ENCODE peak calls at places on chromosomes 16 and 17, in ten cellular contexts. One of them, this sample, is unnamed.

GRCh38 chr16:75138636-75139035 is 9.7 kb upstream of the ZFP1 start:
- DNase-seq in midbrain: no peak
- DNase-seq in type B pancreatic cell: no peak
- DNase-seq in GM03348: no peak
- DNase-seq in activated effector memory CD4-positive, alpha-beta T cell treated with Interleukin-2 at 50 U/mL for 16 hours: no peak
- DNase-seq in NCI-H510A: no peak
- DNase-seq in OCI-M1: no peak
- DNase-seq in stimulated activated CD8-positive, alpha-beta memory T cell treated with anti-CD3 and anti-CD28 coated beads, Interleukin-2, amount 100 ng/mL, for 48 hours: no peak
- DNase-seq in gastrocnemius medialis: no peak
- DNase-seq in MG63: no peak
- DNase-seq in this sample: no peak

GRCh38 chr17:64306850-64307463 is 43.9 kb upstream of the TEX2 start:
- DNase-seq in stimulated activated CD8-positive, alpha-beta memory T cell treated with anti-CD3 and anti-CD28 coated beads, Interleukin-2, amount 100 ng/mL, for 48 hours: peak
- DNase-seq in gastrocnemius medialis: no peak
- DNase-seq in midbrain: peak
- DNase-seq in NCI-H510A: peak
- DNase-seq in GM03348: peak
- DNase-seq in OCI-M1: peak
- DNase-seq in MG63: peak
- DNase-seq in activated effector memory CD4-positive, alpha-beta T cell treated with Interleukin-2 at 50 U/mL for 16 hours: peak
- DNase-seq in type B pancreatic cell: no peak
- DNase-seq in this sample: no peak

GRCh38 chr17:550041-550398 is 164.6 kb downstream of the VPS53 start:
- DNase-seq in GM03348: peak
- DNase-seq in stimulated activated CD8-positive, alpha-beta memory T cell treated with anti-CD3 and anti-CD28 coated beads, Interleukin-2, amount 100 ng/mL, for 48 hours: no peak
- DNase-seq in type B pancreatic cell: no peak
- DNase-seq in MG63: no peak
- DNase-seq in OCI-M1: no peak
- DNase-seq in NCI-H510A: no peak
- DNase-seq in midbrain: no peak
- DNase-seq in activated effector memory CD4-positive, alpha-beta T cell treated with Interleukin-2 at 50 U/mL for 16 hours: no peak
- DNase-seq in gastrocnemius medialis: no peak
- DNase-seq in this sample: no peak

GRCh38 chr17:60160829-60161501 is 11.2 kb downstream of the CA4 start:
- DNase-seq in midbrain: no peak
- DNase-seq in MG63: no peak
- DNase-seq in stimulated activated CD8-positive, alpha-beta memory T cell treated with anti-CD3 and anti-CD28 coated beads, Interleukin-2, amount 100 ng/mL, for 48 hours: no peak
- DNase-seq in activated effector memory CD4-positive, alpha-beta T cell treated with Interleukin-2 at 50 U/mL for 16 hours: no peak
- DNase-seq in GM03348: no peak
- DNase-seq in gastrocnemius medialis: no peak
- DNase-seq in NCI-H510A: no peak
- DNase-seq in type B pancreatic cell: no peak
- DNase-seq in OCI-M1: no peak
- DNase-seq in this sample: no peak

GRCh38 chr17:50234581-50234980 is 33.1 kb upstream of the COL1A1 start:
- DNase-seq in GM03348: no peak
- DNase-seq in activated effector memory CD4-positive, alpha-beta T cell treated with Interleukin-2 at 50 U/mL for 16 hours: no peak
- DNase-seq in type B pancreatic cell: no peak
- DNase-seq in stimulated activated CD8-positive, alpha-beta memory T cell treated with anti-CD3 and anti-CD28 coated beads, Interleukin-2, amount 100 ng/mL, for 48 hours: no peak
- DNase-seq in gastrocnemius medialis: no peak
- DNase-seq in midbrain: no peak
- DNase-seq in OCI-M1: no peak
- DNase-seq in NCI-H510A: no peak
- DNase-seq in MG63: peak
- DNase-seq in this sample: no peak

GRCh38 chr16:4694664-4695451 is 1.5 kb downstream of the NUDT16L1 start:
- DNase-seq in gastrocnemius medialis: no peak
- DNase-seq in MG63: no peak
- DNase-seq in type B pancreatic cell: no peak
- DNase-seq in midbrain: peak
- DNase-seq in NCI-H510A: no peak
- DNase-seq in stimulated activated CD8-positive, alpha-beta memory T cell treated with anti-CD3 and anti-CD28 coated beads, Interleukin-2, amount 100 ng/mL, for 48 hours: no peak
- DNase-seq in OCI-M1: peak
- DNase-seq in GM03348: peak
- DNase-seq in activated effector memory CD4-positive, alpha-beta T cell treated with Interleukin-2 at 50 U/mL for 16 hours: no peak
- DNase-seq in this sample: no peak

GRCh38 chr17:19346351-19347255 is 15.9 kb downstream of the B9D1 start:
- DNase-seq in GM03348: peak
- DNase-seq in gastrocnemius medialis: peak
- DNase-seq in midbrain: no peak
- DNase-seq in stimulated activated CD8-positive, alpha-beta memory T cell treated with anti-CD3 and anti-CD28 coated beads, Interleukin-2, amount 100 ng/mL, for 48 hours: no peak
- DNase-seq in OCI-M1: peak
- DNase-seq in MG63: peak
- DNase-seq in NCI-H510A: no peak
- DNase-seq in activated effector memory CD4-positive, alpha-beta T cell treated with Interleukin-2 at 50 U/mL for 16 hours: no peak
- DNase-seq in type B pancreatic cell: no peak
- DNase-seq in this sample: no peak

GRCh38 chr17:45782889-45783592 is 1.1 kb upstream of the CRHR1 start:
- DNase-seq in stimulated activated CD8-positive, alpha-beta memory T cell treated with anti-CD3 and anti-CD28 coated beads, Interleukin-2, amount 100 ng/mL, for 48 hours: peak
- DNase-seq in midbrain: no peak
- DNase-seq in type B pancreatic cell: peak
- DNase-seq in GM03348: no peak
- DNase-seq in activated effector memory CD4-positive, alpha-beta T cell treated with Interleukin-2 at 50 U/mL for 16 hours: peak
- DNase-seq in NCI-H510A: peak
- DNase-seq in MG63: peak
- DNase-seq in OCI-M1: no peak
- DNase-seq in gastrocnemius medialis: no peak
- DNase-seq in this sample: no peak

GRCh38 chr16:64453643-64454042 is 668.2 kb downstream of the CDH11 start:
- DNase-seq in gastrocnemius medialis: no peak
- DNase-seq in midbrain: no peak
- DNase-seq in GM03348: no peak
- DNase-seq in stimulated activated CD8-positive, alpha-beta memory T cell treated with anti-CD3 and anti-CD28 coated beads, Interleukin-2, amount 100 ng/mL, for 48 hours: no peak
- DNase-seq in type B pancreatic cell: no peak
- DNase-seq in OCI-M1: peak
- DNase-seq in NCI-H510A: no peak
- DNase-seq in activated effector memory CD4-positive, alpha-beta T cell treated with Interleukin-2 at 50 U/mL for 16 hours: no peak
- DNase-seq in MG63: no peak
- DNase-seq in this sample: no peak

GRCh38 chr16:4212934-4213296 is 29.0 kb downstream of the SRL start:
- DNase-seq in midbrain: no peak
- DNase-seq in activated effector memory CD4-positive, alpha-beta T cell treated with Interleukin-2 at 50 U/mL for 16 hours: no peak
- DNase-seq in GM03348: peak
- DNase-seq in NCI-H510A: no peak
- DNase-seq in MG63: peak
- DNase-seq in stimulated activated CD8-positive, alpha-beta memory T cell treated with anti-CD3 and anti-CD28 coated beads, Interleukin-2, amount 100 ng/mL, for 48 hours: no peak
- DNase-seq in type B pancreatic cell: no peak
- DNase-seq in OCI-M1: no peak
- DNase-seq in gastrocnemius medialis: peak
- DNase-seq in this sample: no peak

GRCh38 chr17:72097144-72097543 is 23.7 kb upstream of the SOX9 start:
- DNase-seq in gastrocnemius medialis: no peak
- DNase-seq in NCI-H510A: no peak
- DNase-seq in activated effector memory CD4-positive, alpha-beta T cell treated with Interleukin-2 at 50 U/mL for 16 hours: no peak
- DNase-seq in stimulated activated CD8-positive, alpha-beta memory T cell treated with anti-CD3 and anti-CD28 coated beads, Interleukin-2, amount 100 ng/mL, for 48 hours: no peak
- DNase-seq in midbrain: no peak
- DNase-seq in GM03348: no peak
- DNase-seq in MG63: peak
- DNase-seq in type B pancreatic cell: no peak
- DNase-seq in OCI-M1: no peak
- DNase-seq in this sample: no peak

GRCh38 chr17:68057531-68057952 is 22.0 kb downstream of the KPNA2 start:
- DNase-seq in OCI-M1: peak
- DNase-seq in MG63: peak
- DNase-seq in type B pancreatic cell: no peak
- DNase-seq in activated effector memory CD4-positive, alpha-beta T cell treated with Interleukin-2 at 50 U/mL for 16 hours: peak
- DNase-seq in GM03348: peak
- DNase-seq in stimulated activated CD8-positive, alpha-beta memory T cell treated with anti-CD3 and anti-CD28 coated beads, Interleukin-2, amount 100 ng/mL, for 48 hours: no peak
- DNase-seq in midbrain: no peak
- DNase-seq in gastrocnemius medialis: no peak
- DNase-seq in NCI-H510A: no peak
- DNase-seq in this sample: no peak

GRCh38 chr16:68951991-68952877 is 108.9 kb downstream of the TANGO6 start:
- DNase-seq in activated effector memory CD4-positive, alpha-beta T cell treated with Interleukin-2 at 50 U/mL for 16 hours: no peak
- DNase-seq in GM03348: peak
- DNase-seq in NCI-H510A: no peak
- DNase-seq in OCI-M1: no peak
- DNase-seq in MG63: peak
- DNase-seq in midbrain: no peak
- DNase-seq in stimulated activated CD8-positive, alpha-beta memory T cell treated with anti-CD3 and anti-CD28 coated beads, Interleukin-2, amount 100 ng/mL, for 48 hours: no peak
- DNase-seq in gastrocnemius medialis: no peak
- DNase-seq in type B pancreatic cell: no peak
- DNase-seq in this sample: no peak

GRCh38 chr17:62093188-62094155 is 28.4 kb upstream of the MED13 start:
- DNase-seq in gastrocnemius medialis: no peak
- DNase-seq in midbrain: no peak
- DNase-seq in OCI-M1: no peak
- DNase-seq in MG63: peak
- DNase-seq in GM03348: peak
- DNase-seq in type B pancreatic cell: no peak
- DNase-seq in stimulated activated CD8-positive, alpha-beta memory T cell treated with anti-CD3 and anti-CD28 coated beads, Interleukin-2, amount 100 ng/mL, for 48 hours: no peak
- DNase-seq in NCI-H510A: no peak
- DNase-seq in activated effector memory CD4-positive, alpha-beta T cell treated with Interleukin-2 at 50 U/mL for 16 hours: no peak
- DNase-seq in this sample: peak

GRCh38 chr17:57675427-57675826 is 69.7 kb downstream of the CCDC182 start:
- DNase-seq in gastrocnemius medialis: no peak
- DNase-seq in OCI-M1: no peak
- DNase-seq in activated effector memory CD4-positive, alpha-beta T cell treated with Interleukin-2 at 50 U/mL for 16 hours: no peak
- DNase-seq in MG63: no peak
- DNase-seq in type B pancreatic cell: no peak
- DNase-seq in NCI-H510A: no peak
- DNase-seq in GM03348: no peak
- DNase-seq in stimulated activated CD8-positive, alpha-beta memory T cell treated with anti-CD3 and anti-CD28 coated beads, Interleukin-2, amount 100 ng/mL, for 48 hours: no peak
- DNase-seq in midbrain: no peak
- DNase-seq in this sample: no peak

GRCh38 chr17:78101112-78101511 is 27.4 kb downstream of the TMC6 start:
- DNase-seq in OCI-M1: peak
- DNase-seq in stimulated activated CD8-positive, alpha-beta memory T cell treated with anti-CD3 and anti-CD28 coated beads, Interleukin-2, amount 100 ng/mL, for 48 hours: no peak
- DNase-seq in GM03348: no peak
- DNase-seq in midbrain: no peak
- DNase-seq in MG63: no peak
- DNase-seq in type B pancreatic cell: no peak
- DNase-seq in gastrocnemius medialis: no peak
- DNase-seq in activated effector memory CD4-positive, alpha-beta T cell treated with Interleukin-2 at 50 U/mL for 16 hours: no peak
- DNase-seq in NCI-H510A: no peak
- DNase-seq in this sample: no peak

GRCh38 chr16:48244863-48245195 is 729 bp downstream of the LONP2 start:
- DNase-seq in midbrain: no peak
- DNase-seq in activated effector memory CD4-positive, alpha-beta T cell treated with Interleukin-2 at 50 U/mL for 16 hours: no peak
- DNase-seq in MG63: no peak
- DNase-seq in gastrocnemius medialis: no peak
- DNase-seq in NCI-H510A: no peak
- DNase-seq in GM03348: no peak
- DNase-seq in OCI-M1: no peak
- DNase-seq in stimulated activated CD8-positive, alpha-beta memory T cell treated with anti-CD3 and anti-CD28 coated beads, Interleukin-2, amount 100 ng/mL, for 48 hours: no peak
- DNase-seq in type B pancreatic cell: no peak
- DNase-seq in this sample: no peak

GRCh38 chr17:34171245-34171818 is 83.8 kb upstream of the CCL2 start:
- DNase-seq in gastrocnemius medialis: no peak
- DNase-seq in midbrain: no peak
- DNase-seq in MG63: peak
- DNase-seq in stimulated activated CD8-positive, alpha-beta memory T cell treated with anti-CD3 and anti-CD28 coated beads, Interleukin-2, amount 100 ng/mL, for 48 hours: peak
- DNase-seq in NCI-H510A: no peak
- DNase-seq in type B pancreatic cell: no peak
- DNase-seq in GM03348: peak
- DNase-seq in OCI-M1: peak
- DNase-seq in activated effector memory CD4-positive, alpha-beta T cell treated with Interleukin-2 at 50 U/mL for 16 hours: peak
- DNase-seq in this sample: no peak

GRCh38 chr17:17751489-17751995 is 70.3 kb downstream of the RAI1 start:
- DNase-seq in midbrain: no peak
- DNase-seq in gastrocnemius medialis: no peak
- DNase-seq in OCI-M1: no peak
- DNase-seq in type B pancreatic cell: no peak
- DNase-seq in MG63: no peak
- DNase-seq in activated effector memory CD4-positive, alpha-beta T cell treated with Interleukin-2 at 50 U/mL for 16 hours: no peak
- DNase-seq in GM03348: no peak
- DNase-seq in stimulated activated CD8-positive, alpha-beta memory T cell treated with anti-CD3 and anti-CD28 coated beads, Interleukin-2, amount 100 ng/mL, for 48 hours: no peak
- DNase-seq in NCI-H510A: no peak
- DNase-seq in this sample: no peak

GRCh38 chr16:30526137-30526822 is at the start of gene ZNF768:
- DNase-seq in gastrocnemius medialis: peak
- DNase-seq in OCI-M1: peak
- DNase-seq in stimulated activated CD8-positive, alpha-beta memory T cell treated with anti-CD3 and anti-CD28 coated beads, Interleukin-2, amount 100 ng/mL, for 48 hours: no peak
- DNase-seq in GM03348: peak
- DNase-seq in type B pancreatic cell: no peak
- DNase-seq in MG63: peak
- DNase-seq in activated effector memory CD4-positive, alpha-beta T cell treated with Interleukin-2 at 50 U/mL for 16 hours: no peak
- DNase-seq in NCI-H510A: peak
- DNase-seq in midbrain: peak
- DNase-seq in this sample: peak

GRCh38 chr16:48384982-48385271 is 286 bp downstream of the SIAH1 start:
- DNase-seq in stimulated activated CD8-positive, alpha-beta memory T cell treated with anti-CD3 and anti-CD28 coated beads, Interleukin-2, amount 100 ng/mL, for 48 hours: no peak
- DNase-seq in GM03348: no peak
- DNase-seq in gastrocnemius medialis: no peak
- DNase-seq in activated effector memory CD4-positive, alpha-beta T cell treated with Interleukin-2 at 50 U/mL for 16 hours: no peak
- DNase-seq in NCI-H510A: peak
- DNase-seq in midbrain: no peak
- DNase-seq in OCI-M1: no peak
- DNase-seq in type B pancreatic cell: no peak
- DNase-seq in MG63: peak
- DNase-seq in this sample: peak

GRCh38 chr17:57294629-57295501 is 38.5 kb downstream of the MSI2 start:
- DNase-seq in NCI-H510A: peak
- DNase-seq in MG63: peak
- DNase-seq in OCI-M1: no peak
- DNase-seq in gastrocnemius medialis: peak
- DNase-seq in midbrain: no peak
- DNase-seq in GM03348: no peak
- DNase-seq in stimulated activated CD8-positive, alpha-beta memory T cell treated with anti-CD3 and anti-CD28 coated beads, Interleukin-2, amount 100 ng/mL, for 48 hours: no peak
- DNase-seq in type B pancreatic cell: no peak
- DNase-seq in activated effector memory CD4-positive, alpha-beta T cell treated with Interleukin-2 at 50 U/mL for 16 hours: no peak
- DNase-seq in this sample: no peak

GRCh38 chr17:60720763-60721531 is 43.3 kb downstream of the BCAS3 start:
- DNase-seq in midbrain: peak
- DNase-seq in OCI-M1: peak
- DNase-seq in type B pancreatic cell: no peak
- DNase-seq in MG63: no peak
- DNase-seq in activated effector memory CD4-positive, alpha-beta T cell treated with Interleukin-2 at 50 U/mL for 16 hours: no peak
- DNase-seq in gastrocnemius medialis: no peak
- DNase-seq in GM03348: peak
- DNase-seq in NCI-H510A: peak
- DNase-seq in stimulated activated CD8-positive, alpha-beta memory T cell treated with anti-CD3 and anti-CD28 coated beads, Interleukin-2, amount 100 ng/mL, for 48 hours: no peak
- DNase-seq in this sample: peak

GRCh38 chr16:55478827-55479559 is at the start of gene MMP2:
- DNase-seq in MG63: peak
- DNase-seq in activated effector memory CD4-positive, alpha-beta T cell treated with Interleukin-2 at 50 U/mL for 16 hours: no peak
- DNase-seq in gastrocnemius medialis: peak
- DNase-seq in OCI-M1: peak
- DNase-seq in stimulated activated CD8-positive, alpha-beta memory T cell treated with anti-CD3 and anti-CD28 coated beads, Interleukin-2, amount 100 ng/mL, for 48 hours: no peak
- DNase-seq in type B pancreatic cell: peak
- DNase-seq in NCI-H510A: no peak
- DNase-seq in midbrain: peak
- DNase-seq in GM03348: peak
- DNase-seq in this sample: no peak

GRCh38 chr17:6160188-6160555 is 90.0 kb downstream of the WSCD1 start:
- DNase-seq in NCI-H510A: no peak
- DNase-seq in MG63: no peak
- DNase-seq in GM03348: no peak
- DNase-seq in OCI-M1: no peak
- DNase-seq in activated effector memory CD4-positive, alpha-beta T cell treated with Interleukin-2 at 50 U/mL for 16 hours: no peak
- DNase-seq in stimulated activated CD8-positive, alpha-beta memory T cell treated with anti-CD3 and anti-CD28 coated beads, Interleukin-2, amount 100 ng/mL, for 48 hours: no peak
- DNase-seq in gastrocnemius medialis: no peak
- DNase-seq in type B pancreatic cell: no peak
- DNase-seq in midbrain: no peak
- DNase-seq in this sample: no peak

GRCh38 chr17:55527520-55528118 is 16.4 kb upstream of the SMIM36 start:
- DNase-seq in activated effector memory CD4-positive, alpha-beta T cell treated with Interleukin-2 at 50 U/mL for 16 hours: no peak
- DNase-seq in NCI-H510A: peak
- DNase-seq in midbrain: peak
- DNase-seq in GM03348: peak
- DNase-seq in OCI-M1: peak
- DNase-seq in gastrocnemius medialis: peak
- DNase-seq in type B pancreatic cell: no peak
- DNase-seq in MG63: peak
- DNase-seq in stimulated activated CD8-positive, alpha-beta memory T cell treated with anti-CD3 and anti-CD28 coated beads, Interleukin-2, amount 100 ng/mL, for 48 hours: no peak
- DNase-seq in this sample: no peak

GRCh38 chr17:66441012-66441703 is 138.7 kb downstream of the PRKCA start:
- DNase-seq in type B pancreatic cell: no peak
- DNase-seq in MG63: peak
- DNase-seq in GM03348: no peak
- DNase-seq in activated effector memory CD4-positive, alpha-beta T cell treated with Interleukin-2 at 50 U/mL for 16 hours: no peak
- DNase-seq in OCI-M1: no peak
- DNase-seq in stimulated activated CD8-positive, alpha-beta memory T cell treated with anti-CD3 and anti-CD28 coated beads, Interleukin-2, amount 100 ng/mL, for 48 hours: no peak
- DNase-seq in NCI-H510A: no peak
- DNase-seq in gastrocnemius medialis: no peak
- DNase-seq in midbrain: no peak
- DNase-seq in this sample: peak

GRCh38 chr17:9513266-9513665 is 62.4 kb downstream of the STX8 start:
- DNase-seq in activated effector memory CD4-positive, alpha-beta T cell treated with Interleukin-2 at 50 U/mL for 16 hours: no peak
- DNase-seq in MG63: no peak
- DNase-seq in NCI-H510A: no peak
- DNase-seq in OCI-M1: no peak
- DNase-seq in GM03348: no peak
- DNase-seq in stimulated activated CD8-positive, alpha-beta memory T cell treated with anti-CD3 and anti-CD28 coated beads, Interleukin-2, amount 100 ng/mL, for 48 hours: no peak
- DNase-seq in type B pancreatic cell: no peak
- DNase-seq in gastrocnemius medialis: no peak
- DNase-seq in midbrain: no peak
- DNase-seq in this sample: no peak